ENCODE peak calls at places on chromosome 2, in eight cellular contexts. P, X, A, F, Y, G, K and J are unnamed samples.
A peak's percentile ranks its signal among the peaks of the same experiment; 100 is the strongest.

GRCh38 chr2:234603619-234604018 is 106.7 kb upstream of the ARL4C start:
- DNase-seq in X (no peak), F (no peak), P (no peak), A (no peak), Y (peak; percentile 44), G (no peak), K (no peak), J (no peak)

GRCh38 chr2:12202301-12202700 is 455.9 kb downstream of the LPIN1 start:
- DNase-seq in F (no peak), G (no peak), P (no peak), Y (no peak), A (no peak), K (no peak), X (no peak), J (peak; percentile 36)

GRCh38 chr2:236527198-236527640 is 42.4 kb upstream of the ACKR3 start:
- DNase-seq in Y (no peak), A (no peak), G (no peak), X (no peak), P (no peak), F (no peak), K (no peak), J (no peak)

GRCh38 chr2:105866439-105867170 is 121.9 kb downstream of the NCK2 start:
- DNase-seq in K (no peak), Y (no peak), G (no peak), X (no peak), F (no peak), P (no peak), A (no peak), J (no peak)

GRCh38 chr2:235170536-235171510 is 219.0 kb downstream of the SH3BP4 start:
- DNase-seq in P (no peak), G (no peak), X (no peak), Y (no peak), K (no peak), F (no peak), A (no peak), J (peak; percentile 56)

GRCh38 chr2:227150222-227150936 is 13.6 kb downstream of the COL4A4 start:
- DNase-seq in F (no peak), Y (no peak), A (no peak), X (no peak), G (no peak), P (no peak), K (no peak), J (no peak)

GRCh38 chr2:85583667-85584353 is 421 bp upstream of the VAMP5 start:
- DNase-seq in A (no peak), Y (no peak), F (no peak), K (no peak), P (no peak), G (no peak), X (no peak), J (no peak)

GRCh38 chr2:56565143-56565542 is 381.4 kb downstream of the CCDC85A start:
- DNase-seq in Y (no peak), A (no peak), G (no peak), P (no peak), F (no peak), X (no peak), K (no peak), J (no peak)

GRCh38 chr2:23606968-23607367 is 222.0 kb downstream of the KLHL29 start:
- DNase-seq in P (no peak), F (no peak), Y (no peak), X (no peak), A (no peak), G (no peak), K (peak; percentile 3), J (no peak)

GRCh38 chr2:10229462-10230099 is 73.1 kb upstream of the HPCAL1 start:
- DNase-seq in F (no peak), X (no peak), G (no peak), Y (no peak), K (no peak), P (no peak), A (no peak), J (no peak)

GRCh38 chr2:68737717-68738116 is 3.1 kb downstream of the ARHGAP25 start:
- DNase-seq in P (no peak), K (no peak), A (no peak), F (no peak), Y (no peak), G (no peak), X (no peak), J (no peak)

GRCh38 chr2:145800201-145801091 is 1280.5 kb upstream of the ZEB2 start:
- DNase-seq in K (no peak), X (no peak), A (no peak), Y (no peak), P (no peak), G (no peak), F (no peak), J (no peak)

GRCh38 chr2:164620873-164621760 is at the start of gene GRB14:
- DNase-seq in P (no peak), Y (peak; percentile 78), G (no peak), K (peak; percentile 61), A (peak; percentile 46), X (no peak), F (no peak), J (no peak)

GRCh38 chr2:112465373-112465772 is 16.6 kb upstream of the TTL start:
- DNase-seq in X (no peak), F (no peak), Y (no peak), A (no peak), K (no peak), G (no peak), P (no peak), J (no peak)